ENCODE peak calls at places on chromosomes 16 and 17, in six cellular contexts. W, J, N, P, T and Z are unnamed samples.
A peak's percentile ranks its signal among the peaks of the same experiment; 100 is the strongest.

GRCh38 chr16:4114257-4115208 is 1.7 kb downstream of the ADCY9 start:
- DNase-seq in J (no peak), N (no peak), W (no peak), T (no peak), P (no peak), Z (no peak)

GRCh38 chr16:66255647-66256046 is 110.8 kb upstream of the CDH5 start:
- DNase-seq in J (no peak), N (no peak), P (no peak), W (no peak), T (no peak), Z (no peak)

GRCh38 chr17:61139219-61139618 is 260.4 kb upstream of the TBX2 start:
- DNase-seq in J (no peak), T (no peak), P (peak; percentile 74), N (peak; percentile 12), W (peak; percentile 74), Z (no peak)

GRCh38 chr16:75065149-75065807 is 51.3 kb downstream of the LDHD start:
- DNase-seq in W (peak; percentile 54), P (no peak), N (peak; percentile 20), T (peak; percentile 37), J (no peak), Z (no peak)

GRCh38 chr17:80270104-80270503 is 9.5 kb downstream of the RNF213 start:
- DNase-seq in T (no peak), J (no peak), P (no peak), W (no peak), N (no peak), Z (no peak)

GRCh38 chr16:67516296-67517177 is 12.1 kb upstream of the RIPOR1 start:
- DNase-seq in N (no peak), P (no peak), W (no peak), T (peak; percentile 39), J (no peak), Z (no peak)

GRCh38 chr17:57946798-57947358 is 8.3 kb downstream of the CUEDC1 start:
- DNase-seq in N (peak; percentile 3), T (peak; percentile 62), P (peak; percentile 76), W (peak; percentile 54), J (no peak), Z (peak; percentile 45)

GRCh38 chr17:83024205-83024971 is 55.0 kb upstream of the METRNL start:
- DNase-seq in W (no peak), N (no peak), T (no peak), J (no peak), P (no peak), Z (no peak)

GRCh38 chr17:9162275-9162985 is 141.1 kb downstream of the NTN1 start:
- DNase-seq in N (no peak), T (no peak), P (no peak), W (no peak), J (peak; percentile 51), Z (no peak)

GRCh38 chr17:69575346-69575761 is 160.9 kb downstream of the MAP2K6 start:
- DNase-seq in J (no peak), W (no peak), P (no peak), N (no peak), T (no peak), Z (peak; percentile 42)

GRCh38 chr16:9141813-9142212 is 50.4 kb downstream of the HAPSTR1 start:
- DNase-seq in W (no peak), T (no peak), P (no peak), N (no peak), J (no peak), Z (no peak)

GRCh38 chr17:4607773-4608187 is 23.5 kb downstream of the SMTNL2 start:
- DNase-seq in N (no peak), J (peak; percentile 71), W (no peak), P (no peak), T (peak; percentile 83), Z (no peak)

GRCh38 chr16:67447508-67448076 is 16.7 kb downstream of the HSD11B2 start:
- DNase-seq in T (no peak), W (peak; percentile 80), N (no peak), J (no peak), P (peak; percentile 16), Z (no peak)

GRCh38 chr17:78237403-78238012 is 6.1 kb downstream of the TMEM235 start:
- DNase-seq in W (no peak), P (no peak), T (peak; percentile 10), J (no peak), N (no peak), Z (no peak)

GRCh38 chr16:56589141-56590039 is at the start of gene MT3:
- DNase-seq in W (peak; percentile 28), N (no peak), P (no peak), J (no peak), T (peak; percentile 34), Z (no peak)

GRCh38 chr17:79792984-79793923 is 3.6 kb downstream of the CBX8 start:
- DNase-seq in T (peak; percentile 76), P (no peak), J (peak; percentile 66), W (no peak), N (no peak), Z (no peak)

GRCh38 chr16:3718019-3718391 is 681 bp upstream of the TRAP1 start:
- DNase-seq in N (no peak), J (no peak), T (no peak), P (no peak), W (no peak), Z (no peak)

GRCh38 chr16:19817875-19818274 is 66.8 kb downstream of the GPRC5B start:
- DNase-seq in P (no peak), N (no peak), W (no peak), J (no peak), T (no peak), Z (no peak)

GRCh38 chr17:36778458-36778857 is 158.8 kb upstream of the LHX1 start:
- DNase-seq in N (no peak), W (no peak), T (no peak), J (no peak), P (no peak), Z (peak; percentile 25)

GRCh38 chr16:54817432-54817831 is 113.2 kb upstream of the IRX5 start:
- DNase-seq in N (no peak), P (no peak), T (no peak), J (no peak), W (no peak), Z (no peak)

GRCh38 chr16:8858994-8859912 is 9.6 kb downstream of the CARHSP1 start:
- DNase-seq in J (no peak), T (no peak), N (no peak), W (no peak), P (no peak), Z (no peak)

GRCh38 chr16:396605-397004 is 394 bp upstream of the NME4 start:
- DNase-seq in J (no peak), N (no peak), P (no peak), W (no peak), T (peak; percentile 80), Z (no peak)

GRCh38 chr16:77171750-77172635 is 19.0 kb upstream of the MON1B start:
- DNase-seq in P (peak; percentile 21), W (peak; percentile 59), T (peak; percentile 83), J (no peak), N (no peak), Z (peak; percentile 7)

GRCh38 chr16:88909431-88910210 is 43.2 kb upstream of the PABPN1L start:
- DNase-seq in J (no peak), T (no peak), P (no peak), N (no peak), W (no peak), Z (no peak)

GRCh38 chr17:29066053-29066452 is 23.1 kb downstream of the PIPOX start:
- DNase-seq in P (no peak), T (no peak), W (no peak), J (no peak), N (no peak), Z (no peak)

GRCh38 chr17:5587431-5588032 is 3.2 kb upstream of the NLRP1 start:
- DNase-seq in T (peak; percentile 81), W (peak; percentile 77), J (peak; percentile 57), N (no peak), P (peak; percentile 33), Z (peak; percentile 44)

GRCh38 chr17:47694018-47694817 is at the start of gene TBKBP1:
- DNase-seq in W (peak; percentile 50), J (peak; percentile 84), P (no peak), N (no peak), T (peak; percentile 86), Z (peak; percentile 51)

GRCh38 chr17:82600731-82601446 is 47.4 kb downstream of the WDR45B start:
- DNase-seq in T (no peak), N (no peak), P (no peak), J (no peak), W (no peak), Z (no peak)

GRCh38 chr16:46607529-46607928 is 13.7 kb downstream of the SHCBP1 start:
- DNase-seq in N (no peak), T (peak; percentile 51), P (no peak), J (no peak), W (no peak), Z (no peak)

GRCh38 chr16:22325598-22326368 is 28.6 kb downstream of the POLR3E start:
- DNase-seq in J (no peak), N (no peak), T (no peak), P (no peak), W (no peak), Z (no peak)